ENCODE peak calls at places on chromosomes 13 and 19, in five cellular contexts. O is activated naive CD4-positive, alpha-beta T cell treated with Interleukin-2 at 50 U/mL for 16 hours; A is body of pancreas; N is kidney epithelial cell; G is iris pigment epithelial cell. W is an unnamed sample.

GRCh38 chr13:48680756-48681392 is 27.1 kb downstream of the CYSLTR2 start:
- DNase-seq in O (no peak), A (no peak), N (no peak), G (no peak), W (no peak)

GRCh38 chr19:44818470-44818856 is 9.6 kb downstream of the BCAM start:
- DNase-seq in O (no peak), A (no peak), N (no peak), G (no peak), W (no peak)

GRCh38 chr19:33429891-33430673 is 56.6 kb downstream of the CEBPG start:
- DNase-seq in O (no peak), A (no peak), N (no peak), G (no peak), W (no peak)

GRCh38 chr19:5690955-5691204 is 785 bp downstream of the RPL36 start:
- DNase-seq in O (peak; percentile 37), A (no peak), N (no peak), G (no peak), W (no peak)

GRCh38 chr13:93328943-93329342 is 102.3 kb downstream of the GPC6 start:
- DNase-seq in O (no peak), A (no peak), N (no peak), G (no peak), W (no peak)

GRCh38 chr13:74040200-74040599 is 94.0 kb downstream of the KLF12 start:
- DNase-seq in O (peak; percentile 17), A (peak; percentile 17), N (no peak), G (peak; percentile 31), W (peak; percentile 81)

GRCh38 chr13:43720780-43721397 is 65.9 kb downstream of the ENOX1 start:
- DNase-seq in O (no peak), A (no peak), N (no peak), G (peak; percentile 24), W (no peak)

GRCh38 chr19:1206733-1207301 is 1.2 kb downstream of the STK11 start:
- DNase-seq in O (peak; percentile 37), A (no peak), N (no peak), G (peak; percentile 40), W (no peak)

GRCh38 chr13:50999641-51000040 is 90.0 kb downstream of the RNASEH2B start:
- DNase-seq in O (no peak), A (no peak), N (no peak), G (no peak), W (no peak)

GRCh38 chr19:36665832-36666231 is 805 bp downstream of the ZNF461 start:
- DNase-seq in O (no peak), A (no peak), N (no peak), G (no peak), W (no peak)

GRCh38 chr19:4284176-4284958 is 5.3 kb downstream of the SHD start:
- DNase-seq in O (no peak), A (no peak), N (no peak), G (peak; percentile 23), W (peak; percentile 71)

GRCh38 chr19:40119380-40119779 is 28.6 kb upstream of the ZNF780A start:
- DNase-seq in O (no peak), A (no peak), N (no peak), G (no peak), W (no peak)

GRCh38 chr19:10474962-10475451 is 28.1 kb downstream of the KEAP1 start:
- DNase-seq in O (no peak), A (no peak), N (no peak), G (no peak), W (no peak)

GRCh38 chr19:18607222-18608101 is 863 bp upstream of the CRLF1 start:
- DNase-seq in O (peak; percentile 37), A (no peak), N (no peak), G (no peak), W (no peak)

GRCh38 chr13:59734393-59734792 is 429.3 kb downstream of the DIAPH3 start:
- DNase-seq in O (no peak), A (no peak), N (no peak), G (no peak), W (no peak)

GRCh38 chr19:57651654-57651996 is 17.1 kb upstream of the ZSCAN4 start:
- DNase-seq in O (no peak), A (no peak), N (no peak), G (no peak), W (peak; percentile 46)

GRCh38 chr19:43966079-43966694 is 15.2 kb downstream of the ZNF221 start:
- DNase-seq in O (no peak), A (no peak), N (no peak), G (no peak), W (no peak)

GRCh38 chr19:16386619-16387240 is 62.1 kb downstream of the KLF2 start:
- DNase-seq in O (peak; percentile 59), A (peak; percentile 38), N (peak; percentile 14), G (peak; percentile 75), W (no peak)

GRCh38 chr13:49357694-49358093 is 86.2 kb downstream of the CAB39L start:
- DNase-seq in O (no peak), A (no peak), N (no peak), G (peak; percentile 82), W (no peak)

GRCh38 chr19:33794578-33795369 is 1.9 kb upstream of the KCTD15 start:
- DNase-seq in O (no peak), A (no peak), N (no peak), G (peak; percentile 23), W (no peak)

GRCh38 chr13:23741879-23742510 is 147.2 kb downstream of the MIPEP start:
- DNase-seq in O (no peak), A (no peak), N (no peak), G (no peak), W (peak; percentile 9)

GRCh38 chr13:103965506-103966243 is 899.5 kb upstream of the SLC10A2 start:
- DNase-seq in O (no peak), A (no peak), N (no peak), G (no peak), W (no peak)

GRCh38 chr19:14440049-14440448 is 6.9 kb downstream of the PKN1 start:
- DNase-seq in O (peak; percentile 78), A (no peak), N (no peak), G (no peak), W (no peak)

GRCh38 chr19:10193666-10194499 is 870 bp downstream of the DNMT1 start:
- DNase-seq in O (peak; percentile 29), A (no peak), N (no peak), G (peak; percentile 52), W (no peak)

GRCh38 chr19:42850981-42851717 is 28.4 kb downstream of the PSG1 start:
- DNase-seq in O (no peak), A (peak; percentile 20), N (peak; percentile 96), G (peak; percentile 98), W (no peak)

GRCh38 chr13:110387451-110388140 is 80.5 kb downstream of the COL4A2 start:
- DNase-seq in O (no peak), A (no peak), N (no peak), G (peak; percentile 88), W (peak; percentile 58)

W was measured in H1.